ENCODE peak calls at places on chromosome 20, in six cellular contexts. X, V, J, I, N and H are unnamed samples.

GRCh38 chr20:18666803-18667460 is 79.1 kb downstream of the DTD1 start:
- DNase-seq in X (no peak), V (no peak), J (no peak), I (no peak), N (no peak), H (no peak)

GRCh38 chr20:10902174-10902573 is 228.4 kb upstream of the JAG1 start:
- DNase-seq in X (no peak), V (no peak), J (no peak), I (no peak), N (no peak), H (no peak)

GRCh38 chr20:29443819-29444218 is 1813.6 kb upstream of the DEFB115 start:
- DNase-seq in X (no peak), V (no peak), J (no peak), I (no peak), N (no peak), H (no peak)

GRCh38 chr20:6715350-6716063 is 52.0 kb upstream of the BMP2 start:
- DNase-seq in X (no peak), V (no peak), J (no peak), I (no peak), N (no peak), H (no peak)

GRCh38 chr20:32108814-32109391 is 611 bp upstream of the TM9SF4 start:
- DNase-seq in X (no peak), V (no peak), J (no peak), I (no peak), N (no peak), H (no peak)

GRCh38 chr20:57439432-57439831 is 48.2 kb downstream of the RBM38 start:
- DNase-seq in X (no peak), V (no peak), J (no peak), I (peak), N (peak), H (peak)

GRCh38 chr20:62348604-62349003 is 18.5 kb downstream of the LAMA5 start:
- DNase-seq in X (no peak), V (no peak), J (no peak), I (no peak), N (no peak), H (no peak)

GRCh38 chr20:11261533-11262000 is 587.8 kb upstream of the JAG1 start:
- DNase-seq in X (no peak), V (no peak), J (peak), I (no peak), N (no peak), H (no peak)

GRCh38 chr20:3390759-3391500 is 16.5 kb downstream of the DNAAF9 start:
- DNase-seq in X (no peak), V (no peak), J (no peak), I (no peak), N (no peak), H (no peak)

GRCh38 chr20:53827996-53828672 is 234.5 kb upstream of the ZNF217 start:
- DNase-seq in X (no peak), V (no peak), J (peak), I (no peak), N (no peak), H (no peak)

GRCh38 chr20:25480797-25481196 is 73.3 kb downstream of the GINS1 start:
- DNase-seq in X (no peak), V (no peak), J (no peak), I (no peak), N (no peak), H (no peak)

GRCh38 chr20:42277203-42277602 is 659.0 kb upstream of the CHD6 start:
- DNase-seq in X (no peak), V (no peak), J (no peak), I (no peak), N (no peak), H (no peak)

GRCh38 chr20:11117808-11118528 is 444.2 kb upstream of the JAG1 start:
- DNase-seq in X (no peak), V (no peak), J (peak), I (no peak), N (no peak), H (no peak)

GRCh38 chr20:13261460-13262301 is 40.6 kb downstream of the ISM1 start:
- DNase-seq in X (peak), V (peak), J (no peak), I (peak), N (no peak), H (peak)